ENCODE peak calls at places on chromosomes 12 and 14, in four cellular contexts. C is A549, Y is DND-41, E is thoracic aorta. B is an unnamed sample. For H3K9me3, the result is how much of the 10 kb centered on the place peaks cover.

GRCh38 chr12:94152292-94153083 is 4.1 kb downstream of the PLXNC1 start:
- DNase-seq in Y (no peak), E (no peak), C (no peak), B (no peak)

GRCh38 chr12:96108321-96108720 is 72.9 kb upstream of the LTA4H start:
- DNase-seq in C (peak), Y (peak), E (no peak), B (no peak)

GRCh38 chr12:26658991-26659390 is 174.0 kb downstream of the ITPR2 start:
- DNase-seq in C (no peak), E (no peak), Y (no peak), B (no peak)

GRCh38 chr12:106585862-106586534 is 3.2 kb downstream of the RFX4 start:
- DNase-seq in E (no peak), Y (no peak), C (peak), B (no peak)

GRCh38 chr12:81502912-81503695 is 256.0 kb downstream of the PPFIA2 start:
- DNase-seq in C (peak), E (no peak), Y (no peak), B (peak)

GRCh38 chr14:71321556-71322315 is 414.5 kb downstream of the PCNX1 start:
- DNase-seq in E (no peak), Y (no peak), C (peak), B (peak)

GRCh38 chr12:53499261-53500118 is at the start of gene MAP3K12:
- DNase-seq in Y (peak), C (peak), E (no peak), B (peak)

GRCh38 chr12:59517522-59517921 is 78.3 kb upstream of the SLC16A7 start:
- DNase-seq in Y (no peak), C (no peak), E (no peak), B (no peak)

GRCh38 chr12:22800332-22800731 is 175.4 kb downstream of the ETNK1 start:
- DNase-seq in E (no peak), Y (no peak), C (no peak), B (no peak)

DNA sequence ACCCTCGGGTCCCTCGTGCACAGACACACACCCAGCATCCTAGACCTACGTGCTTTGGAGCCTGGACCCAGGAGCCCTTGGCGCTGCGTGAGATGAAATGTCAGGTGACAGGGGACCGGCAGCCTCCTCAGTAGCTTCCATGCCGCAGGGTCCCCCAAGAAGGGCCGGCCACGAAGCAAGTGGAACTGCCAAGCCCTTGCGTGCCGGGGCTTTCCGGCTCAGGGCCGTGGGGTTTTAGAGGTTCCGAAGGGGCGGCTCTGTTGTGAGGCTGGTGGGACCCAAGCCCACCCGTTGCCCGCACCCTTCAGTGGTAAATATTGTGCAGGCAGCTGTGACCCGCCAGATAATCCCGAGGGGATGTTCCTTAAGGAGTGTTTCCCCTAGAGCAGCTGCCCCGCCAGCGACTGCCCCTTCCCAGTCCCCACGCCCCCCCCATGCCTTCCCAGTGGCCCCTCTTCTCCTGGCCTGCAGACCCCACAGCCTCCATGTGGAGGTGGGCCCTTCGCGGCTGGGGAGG is 133.7 kb downstream of the ADGRD1 start:
- DNase-seq in Y (peak), E (no peak), C (no peak), B (no peak)
- H3K9me3 ChIP-seq in Y (under half), E (under half), C (under half), B (under half)

DNA sequence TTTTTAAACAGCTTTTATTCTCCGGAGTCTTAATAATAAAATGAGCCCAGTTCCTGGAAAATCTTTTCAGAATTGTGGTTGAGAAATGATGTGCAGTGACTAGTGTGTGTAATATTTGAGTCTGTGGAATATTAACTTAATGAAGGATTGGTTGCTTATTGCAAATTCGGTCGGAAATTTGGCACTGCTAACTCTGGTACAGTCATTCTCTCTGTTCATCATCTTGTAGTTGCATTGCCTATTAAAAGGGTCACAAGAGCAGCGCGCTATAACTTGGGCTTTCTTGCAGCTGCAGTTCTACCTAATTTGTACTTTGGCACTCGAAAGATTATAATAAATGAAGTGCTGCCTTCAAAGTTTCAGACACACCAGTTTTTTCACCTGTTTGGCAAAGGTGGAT is 146.0 kb downstream of the FLRT2 start:
- DNase-seq in C (no peak), Y (no peak), E (no peak), B (no peak)
- H3K9me3 ChIP-seq in C (under half), Y (under half), E (under half), B (under half)

GRCh38 chr14:43003845-43004244 is 1397.2 kb downstream of the LRFN5 start:
- DNase-seq in C (peak), E (no peak), Y (no peak), B (peak)
- H3K9me3 ChIP-seq in C (under half), E (under half), Y (under half), B (under half)

GRCh38 chr12:120932956-120933526 is 28.9 kb upstream of the SPPL3 start:
- DNase-seq in Y (no peak), C (no peak), E (no peak), B (no peak)
- H3K9me3 ChIP-seq in Y (under half), C (under half), E (under half), B (under half)

GRCh38 chr12:129083121-129083520 is 229.8 kb downstream of the GLT1D1 start:
- DNase-seq in E (no peak), C (no peak), Y (no peak), B (peak)

GRCh38 chr12:129080413-129080812 is 227.1 kb downstream of the GLT1D1 start:
- DNase-seq in C (no peak), E (no peak), Y (no peak), B (no peak)

GRCh38 chr12:129081755-129082250 is 228.5 kb downstream of the GLT1D1 start:
- DNase-seq in E (no peak), C (no peak), Y (no peak), B (no peak)

GRCh38 chr12:129080821-129081220 is 227.5 kb downstream of the GLT1D1 start:
- DNase-seq in E (no peak), C (no peak), Y (no peak), B (no peak)

DNA sequence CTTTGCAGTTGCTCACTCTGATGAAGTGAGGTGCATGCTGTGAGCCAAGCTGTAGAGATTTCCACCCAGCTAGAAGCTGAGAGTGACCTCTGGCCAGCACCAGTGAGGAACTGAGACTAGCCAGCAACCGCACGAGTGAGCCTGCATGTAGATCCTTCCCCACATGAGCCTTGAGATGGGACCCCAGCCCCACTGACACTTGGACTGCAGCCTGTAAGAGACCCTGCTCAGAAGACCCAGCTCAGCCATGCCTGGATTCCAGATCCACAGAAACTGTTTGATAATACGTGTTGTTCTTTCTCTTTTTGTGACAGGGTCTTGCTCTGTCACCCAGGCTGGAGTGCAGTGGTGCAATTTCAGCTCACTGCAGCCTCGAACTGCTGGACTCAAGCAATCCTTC is 229.2 kb downstream of the GLT1D1 start:
- DNase-seq in Y (no peak), E (no peak), C (no peak), B (no peak)
- H3K9me3 ChIP-seq in Y (under half), E (under half), C (under half), B (under half)

GRCh38 chr14:56170028-56170427 is 51.8 kb downstream of the PELI2 start:
- DNase-seq in C (no peak), E (no peak), Y (peak), B (no peak)

GRCh38 chr14:56170877-56171422 is 52.7 kb downstream of the PELI2 start:
- DNase-seq in E (no peak), Y (no peak), C (no peak), B (no peak)

GRCh38 chr14:56173360-56173922 is 55.2 kb downstream of the PELI2 start:
- DNase-seq in E (no peak), C (no peak), Y (peak), B (no peak)

GRCh38 chr14:56172074-56172473 is 53.9 kb downstream of the PELI2 start:
- DNase-seq in E (no peak), Y (peak), C (no peak), B (no peak)

DNA sequence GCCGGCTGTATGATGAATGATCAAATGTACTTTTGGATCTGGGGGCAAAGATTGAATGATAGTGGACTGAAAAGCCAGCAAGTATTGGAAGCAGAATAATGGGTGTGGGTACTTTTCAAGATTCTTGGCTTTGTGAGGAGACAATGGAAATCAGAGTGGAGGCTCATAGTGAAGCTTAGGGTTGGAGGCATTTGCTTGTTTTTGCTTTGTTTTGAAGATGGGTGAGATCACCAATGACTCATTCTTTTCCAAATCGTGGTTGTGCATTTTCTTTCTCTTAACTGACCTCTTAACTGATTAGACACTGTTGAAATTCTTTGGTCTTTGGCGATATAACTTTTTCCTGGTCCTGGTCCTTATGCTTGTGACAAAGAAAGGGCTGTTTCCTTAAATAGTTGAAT is 54.4 kb downstream of the PELI2 start:
- DNase-seq in C (peak), E (no peak), Y (no peak), B (no peak)
- H3K9me3 ChIP-seq in C (under half), E (under half), Y (under half), B (under half)

GRCh38 chr12:126509587-126509986 is 1444.4 kb downstream of the AACS start:
- DNase-seq in C (no peak), E (no peak), Y (no peak), B (no peak)

GRCh38 chr12:126518596-126519200 is 1453.5 kb downstream of the AACS start:
- DNase-seq in C (no peak), E (no peak), Y (no peak), B (no peak)

GRCh38 chr12:126510630-126511029 is 1445.4 kb downstream of the AACS start:
- DNase-seq in C (no peak), Y (no peak), E (no peak), B (no peak)

GRCh38 chr12:126507231-126507630 is 1442.0 kb downstream of the AACS start:
- DNase-seq in Y (no peak), E (no peak), C (no peak), B (no peak)

GRCh38 chr12:126512916-126513913 is 1448.0 kb downstream of the AACS start:
- DNase-seq in Y (no peak), C (no peak), E (no peak), B (no peak)
- H3K9me3 ChIP-seq in Y (under half), C (under half), E (under half), B (under half)